ENCODE peak calls at places on chromosome 2, in ten cellular contexts. One of them, this sample, is unnamed.

GRCh38 chr2:120423167-120423943 is 77.4 kb downstream of the INHBB start:
- DNase-seq in sciatic nerve: no peak
- DNase-seq in HCEC 1CT: no peak
- DNase-seq in AG09309: no peak
- DNase-seq in left lobe of liver: peak
- DNase-seq in MCF 10A: peak
- DNase-seq in NCI-H2029 treated with DMSO at 0.1 percent for 48 hours: peak
- DNase-seq in NAMALWA: no peak
- DNase-seq in iris pigment epithelial cell: no peak
- DNase-seq in HTR-8/SVneo: no peak
- DNase-seq in this sample: no peak

GRCh38 chr2:190578158-190579057 is 43.9 kb upstream of the NEMP2 start:
- DNase-seq in sciatic nerve: no peak
- DNase-seq in HCEC 1CT: no peak
- DNase-seq in AG09309: no peak
- DNase-seq in left lobe of liver: no peak
- DNase-seq in MCF 10A: peak
- DNase-seq in NCI-H2029 treated with DMSO at 0.1 percent for 48 hours: no peak
- DNase-seq in NAMALWA: no peak
- DNase-seq in iris pigment epithelial cell: peak
- DNase-seq in HTR-8/SVneo: peak
- DNase-seq in this sample: peak

GRCh38 chr2:110167326-110167955 is 37.4 kb downstream of the NPHP1 start:
- DNase-seq in sciatic nerve: no peak
- DNase-seq in HCEC 1CT: no peak
- DNase-seq in AG09309: no peak
- DNase-seq in left lobe of liver: no peak
- DNase-seq in MCF 10A: no peak
- DNase-seq in NCI-H2029 treated with DMSO at 0.1 percent for 48 hours: no peak
- DNase-seq in NAMALWA: no peak
- DNase-seq in iris pigment epithelial cell: no peak
- DNase-seq in HTR-8/SVneo: no peak
- DNase-seq in this sample: peak

GRCh38 chr2:21836766-21837543 is 713.2 kb downstream of the TDRD15 start:
- DNase-seq in sciatic nerve: no peak
- DNase-seq in HCEC 1CT: peak
- DNase-seq in AG09309: peak
- DNase-seq in left lobe of liver: no peak
- DNase-seq in MCF 10A: peak
- DNase-seq in NCI-H2029 treated with DMSO at 0.1 percent for 48 hours: no peak
- DNase-seq in NAMALWA: no peak
- DNase-seq in iris pigment epithelial cell: peak
- DNase-seq in HTR-8/SVneo: peak
- DNase-seq in this sample: peak

GRCh38 chr2:236633219-236633570 is 63.6 kb downstream of the ACKR3 start:
- DNase-seq in sciatic nerve: peak
- DNase-seq in HCEC 1CT: no peak
- DNase-seq in AG09309: no peak
- DNase-seq in left lobe of liver: peak
- DNase-seq in MCF 10A: no peak
- DNase-seq in NCI-H2029 treated with DMSO at 0.1 percent for 48 hours: no peak
- DNase-seq in NAMALWA: no peak
- DNase-seq in iris pigment epithelial cell: no peak
- DNase-seq in HTR-8/SVneo: no peak
- DNase-seq in this sample: no peak

GRCh38 chr2:98530114-98530513 is 78.2 kb downstream of the COA5 start:
- DNase-seq in sciatic nerve: no peak
- DNase-seq in HCEC 1CT: no peak
- DNase-seq in AG09309: no peak
- DNase-seq in left lobe of liver: no peak
- DNase-seq in MCF 10A: no peak
- DNase-seq in NCI-H2029 treated with DMSO at 0.1 percent for 48 hours: no peak
- DNase-seq in NAMALWA: no peak
- DNase-seq in iris pigment epithelial cell: no peak
- DNase-seq in HTR-8/SVneo: no peak
- DNase-seq in this sample: no peak

GRCh38 chr2:49255325-49256023 is 101.2 kb upstream of the FSHR start:
- DNase-seq in sciatic nerve: no peak
- DNase-seq in HCEC 1CT: peak
- DNase-seq in AG09309: no peak
- DNase-seq in left lobe of liver: no peak
- DNase-seq in MCF 10A: no peak
- DNase-seq in NCI-H2029 treated with DMSO at 0.1 percent for 48 hours: peak
- DNase-seq in NAMALWA: peak
- DNase-seq in iris pigment epithelial cell: no peak
- DNase-seq in HTR-8/SVneo: no peak
- DNase-seq in this sample: no peak

GRCh38 chr2:221752781-221753180 is 180.7 kb upstream of the EPHA4 start:
- DNase-seq in sciatic nerve: no peak
- DNase-seq in HCEC 1CT: no peak
- DNase-seq in AG09309: no peak
- DNase-seq in left lobe of liver: no peak
- DNase-seq in MCF 10A: no peak
- DNase-seq in NCI-H2029 treated with DMSO at 0.1 percent for 48 hours: no peak
- DNase-seq in NAMALWA: no peak
- DNase-seq in iris pigment epithelial cell: no peak
- DNase-seq in HTR-8/SVneo: no peak
- DNase-seq in this sample: no peak

GRCh38 chr2:218607436-218608115 is at the start of gene PLCD4:
- DNase-seq in sciatic nerve: peak
- DNase-seq in HCEC 1CT: peak
- DNase-seq in AG09309: peak
- DNase-seq in left lobe of liver: peak
- DNase-seq in MCF 10A: peak
- DNase-seq in NCI-H2029 treated with DMSO at 0.1 percent for 48 hours: no peak
- DNase-seq in NAMALWA: no peak
- DNase-seq in iris pigment epithelial cell: peak
- DNase-seq in HTR-8/SVneo: peak
- DNase-seq in this sample: peak